ENCODE peak calls at places on chromosomes 12 and 14, in seven cellular contexts. One of them, this sample, is unnamed.

GRCh38 chr12:19963972-19964371 is 404.4 kb upstream of the PDE3A start:
- DNase-seq in MM.1S: peak
- DNase-seq in brain microvascular endothelial cell: no peak
- DNase-seq in left ventricle myocardium inferior: no peak
- DNase-seq in hepatocyte: no peak
- DNase-seq in HCT116: no peak
- DNase-seq in body of pancreas: no peak
- DNase-seq in this sample: no peak

GRCh38 chr12:132945806-132946506 is 10.2 kb downstream of the ZNF605 start:
- DNase-seq in MM.1S: no peak
- DNase-seq in brain microvascular endothelial cell: no peak
- DNase-seq in left ventricle myocardium inferior: no peak
- DNase-seq in hepatocyte: no peak
- DNase-seq in HCT116: no peak
- DNase-seq in body of pancreas: no peak
- DNase-seq in this sample: no peak

GRCh38 chr12:109949089-109949488 is 47.1 kb downstream of the GIT2 start:
- DNase-seq in MM.1S: no peak
- DNase-seq in brain microvascular endothelial cell: peak
- DNase-seq in left ventricle myocardium inferior: no peak
- DNase-seq in hepatocyte: peak
- DNase-seq in HCT116: no peak
- DNase-seq in body of pancreas: peak
- DNase-seq in this sample: no peak

GRCh38 chr14:45426685-45427282 is 173.8 kb upstream of the MIS18BP1 start:
- DNase-seq in MM.1S: peak
- DNase-seq in brain microvascular endothelial cell: peak
- DNase-seq in left ventricle myocardium inferior: no peak
- DNase-seq in hepatocyte: peak
- DNase-seq in HCT116: peak
- DNase-seq in body of pancreas: no peak
- DNase-seq in this sample: peak

GRCh38 chr14:61153436-61153835 is 127.7 kb downstream of the TMEM30B start:
- DNase-seq in MM.1S: no peak
- DNase-seq in brain microvascular endothelial cell: no peak
- DNase-seq in left ventricle myocardium inferior: no peak
- DNase-seq in hepatocyte: peak
- DNase-seq in HCT116: no peak
- DNase-seq in body of pancreas: no peak
- DNase-seq in this sample: peak

GRCh38 chr12:56601503-56601902 is 28.6 kb downstream of the BAZ2A start:
- DNase-seq in MM.1S: no peak
- DNase-seq in brain microvascular endothelial cell: peak
- DNase-seq in left ventricle myocardium inferior: no peak
- DNase-seq in hepatocyte: no peak
- DNase-seq in HCT116: no peak
- DNase-seq in body of pancreas: no peak
- DNase-seq in this sample: peak

GRCh38 chr12:55816876-55817351 is 610 bp downstream of the SARNP start:
- DNase-seq in MM.1S: no peak
- DNase-seq in brain microvascular endothelial cell: peak
- DNase-seq in left ventricle myocardium inferior: no peak
- DNase-seq in hepatocyte: peak
- DNase-seq in HCT116: no peak
- DNase-seq in body of pancreas: no peak
- DNase-seq in this sample: peak

GRCh38 chr12:32605326-32606095 is 73.6 kb upstream of the DNM1L start:
- DNase-seq in MM.1S: no peak
- DNase-seq in brain microvascular endothelial cell: no peak
- DNase-seq in left ventricle myocardium inferior: no peak
- DNase-seq in hepatocyte: peak
- DNase-seq in HCT116: no peak
- DNase-seq in body of pancreas: no peak
- DNase-seq in this sample: no peak

GRCh38 chr12:27624586-27624985 is 71.7 kb upstream of the REP15 start:
- DNase-seq in MM.1S: no peak
- DNase-seq in brain microvascular endothelial cell: no peak
- DNase-seq in left ventricle myocardium inferior: no peak
- DNase-seq in hepatocyte: no peak
- DNase-seq in HCT116: no peak
- DNase-seq in body of pancreas: no peak
- DNase-seq in this sample: no peak

GRCh38 chr12:50006754-50007442 is 18.4 kb downstream of the RACGAP1 start:
- DNase-seq in MM.1S: no peak
- DNase-seq in brain microvascular endothelial cell: no peak
- DNase-seq in left ventricle myocardium inferior: no peak
- DNase-seq in hepatocyte: no peak
- DNase-seq in HCT116: no peak
- DNase-seq in body of pancreas: no peak
- DNase-seq in this sample: no peak

GRCh38 chr14:94682061-94682516 is 69.9 kb downstream of the SERPINA3 start:
- DNase-seq in MM.1S: no peak
- DNase-seq in brain microvascular endothelial cell: no peak
- DNase-seq in left ventricle myocardium inferior: no peak
- DNase-seq in hepatocyte: no peak
- DNase-seq in HCT116: no peak
- DNase-seq in body of pancreas: no peak
- DNase-seq in this sample: no peak

GRCh38 chr14:55201219-55202096 is 10.1 kb upstream of the DLGAP5 start:
- DNase-seq in MM.1S: no peak
- DNase-seq in brain microvascular endothelial cell: no peak
- DNase-seq in left ventricle myocardium inferior: no peak
- DNase-seq in hepatocyte: no peak
- DNase-seq in HCT116: no peak
- DNase-seq in body of pancreas: no peak
- DNase-seq in this sample: no peak
- H3K27ac ChIP-seq in MM.1S: no peak
- H3K27ac ChIP-seq in brain microvascular endothelial cell: no peak
- H3K27ac ChIP-seq in left ventricle myocardium inferior: no peak
- H3K27ac ChIP-seq in hepatocyte: no peak
- H3K27ac ChIP-seq in HCT116: no peak
- H3K27ac ChIP-seq in body of pancreas: no peak
- H3K27ac ChIP-seq in this sample: no peak

GRCh38 chr12:10097521-10097920 is 1.3 kb downstream of the CLEC1A start:
- DNase-seq in MM.1S: peak
- DNase-seq in brain microvascular endothelial cell: no peak
- DNase-seq in left ventricle myocardium inferior: no peak
- DNase-seq in hepatocyte: no peak
- DNase-seq in HCT116: no peak
- DNase-seq in body of pancreas: no peak
- DNase-seq in this sample: no peak

GRCh38 chr12:10101042-10101579 is 2.3 kb upstream of the CLEC1A start:
- DNase-seq in MM.1S: no peak
- DNase-seq in brain microvascular endothelial cell: no peak
- DNase-seq in left ventricle myocardium inferior: no peak
- DNase-seq in hepatocyte: peak
- DNase-seq in HCT116: no peak
- DNase-seq in body of pancreas: no peak
- DNase-seq in this sample: peak

GRCh38 chr12:10101648-10102220 is 2.9 kb upstream of the CLEC1A start:
- DNase-seq in MM.1S: no peak
- DNase-seq in brain microvascular endothelial cell: no peak
- DNase-seq in left ventricle myocardium inferior: no peak
- DNase-seq in hepatocyte: no peak
- DNase-seq in HCT116: no peak
- DNase-seq in body of pancreas: no peak
- DNase-seq in this sample: no peak

GRCh38 chr12:10095971-10096370 is 2.8 kb downstream of the CLEC1A start:
- DNase-seq in MM.1S: no peak
- DNase-seq in brain microvascular endothelial cell: no peak
- DNase-seq in left ventricle myocardium inferior: no peak
- DNase-seq in hepatocyte: no peak
- DNase-seq in HCT116: no peak
- DNase-seq in body of pancreas: no peak
- DNase-seq in this sample: no peak

GRCh38 chr12:10098762-10099161 is at the start of gene CLEC1A:
- DNase-seq in MM.1S: no peak
- DNase-seq in brain microvascular endothelial cell: no peak
- DNase-seq in left ventricle myocardium inferior: peak
- DNase-seq in hepatocyte: peak
- DNase-seq in HCT116: no peak
- DNase-seq in body of pancreas: no peak
- DNase-seq in this sample: no peak
- H3K27ac ChIP-seq in MM.1S: no peak
- H3K27ac ChIP-seq in brain microvascular endothelial cell: no peak
- H3K27ac ChIP-seq in left ventricle myocardium inferior: peak
- H3K27ac ChIP-seq in hepatocyte: peak
- H3K27ac ChIP-seq in HCT116: no peak
- H3K27ac ChIP-seq in body of pancreas: no peak
- H3K27ac ChIP-seq in this sample: no peak

GRCh38 chr12:47353508-47353907 is 273.7 kb upstream of the AMIGO2 start:
- DNase-seq in MM.1S: no peak
- DNase-seq in brain microvascular endothelial cell: no peak
- DNase-seq in left ventricle myocardium inferior: no peak
- DNase-seq in hepatocyte: no peak
- DNase-seq in HCT116: no peak
- DNase-seq in body of pancreas: no peak
- DNase-seq in this sample: no peak

GRCh38 chr12:47361389-47362031 is 281.8 kb upstream of the AMIGO2 start:
- DNase-seq in MM.1S: peak
- DNase-seq in brain microvascular endothelial cell: no peak
- DNase-seq in left ventricle myocardium inferior: no peak
- DNase-seq in hepatocyte: no peak
- DNase-seq in HCT116: no peak
- DNase-seq in body of pancreas: no peak
- DNase-seq in this sample: no peak

GRCh38 chr12:47360771-47361388 is 281.1 kb upstream of the AMIGO2 start:
- DNase-seq in MM.1S: peak
- DNase-seq in brain microvascular endothelial cell: no peak
- DNase-seq in left ventricle myocardium inferior: no peak
- DNase-seq in hepatocyte: no peak
- DNase-seq in HCT116: no peak
- DNase-seq in body of pancreas: no peak
- DNase-seq in this sample: no peak

DNA sequence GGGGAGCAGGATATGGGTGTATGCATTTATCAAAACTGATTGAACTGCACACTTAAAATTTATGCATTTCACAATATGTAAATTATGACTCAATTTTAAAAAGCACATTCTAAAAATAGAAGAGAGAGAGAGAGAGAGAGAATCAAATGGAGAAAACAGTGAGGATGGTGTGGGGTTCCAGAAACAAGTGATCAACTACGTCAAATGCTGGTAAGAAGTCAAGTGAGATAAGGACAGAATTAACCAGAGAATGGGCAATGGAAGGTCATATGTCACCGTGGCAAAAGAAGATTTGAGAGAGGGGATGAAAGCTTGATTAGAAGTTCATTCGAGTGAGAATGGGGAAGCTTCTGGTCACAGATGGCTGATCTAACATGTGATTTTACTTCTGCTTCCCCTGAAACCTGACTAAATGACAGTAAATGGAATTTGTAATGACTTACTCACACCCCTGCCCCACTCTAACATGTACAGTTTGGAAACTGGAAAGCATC is 276.4 kb upstream of the AMIGO2 start:
- DNase-seq in MM.1S: no peak
- DNase-seq in brain microvascular endothelial cell: no peak
- DNase-seq in left ventricle myocardium inferior: no peak
- DNase-seq in hepatocyte: no peak
- DNase-seq in HCT116: no peak
- DNase-seq in body of pancreas: no peak
- DNase-seq in this sample: no peak
- H3K27ac ChIP-seq in MM.1S: no peak
- H3K27ac ChIP-seq in brain microvascular endothelial cell: no peak
- H3K27ac ChIP-seq in left ventricle myocardium inferior: no peak
- H3K27ac ChIP-seq in hepatocyte: no peak
- H3K27ac ChIP-seq in HCT116: no peak
- H3K27ac ChIP-seq in body of pancreas: no peak
- H3K27ac ChIP-seq in this sample: no peak

DNA sequence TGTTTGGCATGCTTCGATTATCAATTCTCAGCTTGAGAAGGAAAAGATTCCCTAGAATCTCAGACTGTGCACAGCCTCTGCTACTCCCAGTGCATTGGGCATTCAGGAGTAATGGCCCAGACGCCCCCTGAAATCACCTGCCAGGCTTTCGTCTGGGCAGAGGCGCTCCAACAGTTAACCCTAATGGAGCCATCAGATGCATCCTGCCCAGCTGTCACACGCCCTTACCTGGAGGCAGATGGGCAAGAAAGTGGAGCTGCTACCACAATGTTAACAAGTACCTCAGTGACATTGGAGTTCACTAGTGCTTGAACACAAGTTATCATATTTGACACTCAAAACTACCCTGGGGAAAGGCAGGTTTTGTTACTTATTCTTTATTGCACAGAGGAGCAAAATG is 957 bp upstream of the LRP6 start:
- DNase-seq in MM.1S: no peak
- DNase-seq in brain microvascular endothelial cell: no peak
- DNase-seq in left ventricle myocardium inferior: no peak
- DNase-seq in hepatocyte: no peak
- DNase-seq in HCT116: no peak
- DNase-seq in body of pancreas: no peak
- DNase-seq in this sample: peak
- H3K27ac ChIP-seq in MM.1S: no peak
- H3K27ac ChIP-seq in brain microvascular endothelial cell: no peak
- H3K27ac ChIP-seq in left ventricle myocardium inferior: peak
- H3K27ac ChIP-seq in hepatocyte: peak
- H3K27ac ChIP-seq in HCT116: no peak
- H3K27ac ChIP-seq in body of pancreas: peak
- H3K27ac ChIP-seq in this sample: peak

GRCh38 chr12:48865141-48865440 is 579 bp downstream of the RND1 start:
- DNase-seq in MM.1S: peak
- DNase-seq in brain microvascular endothelial cell: no peak
- DNase-seq in left ventricle myocardium inferior: no peak
- DNase-seq in hepatocyte: no peak
- DNase-seq in HCT116: no peak
- DNase-seq in body of pancreas: no peak
- DNase-seq in this sample: no peak

GRCh38 chr12:48865441-48866290 is at the start of gene RND1:
- DNase-seq in MM.1S: peak
- DNase-seq in brain microvascular endothelial cell: peak
- DNase-seq in left ventricle myocardium inferior: peak
- DNase-seq in hepatocyte: peak
- DNase-seq in HCT116: peak
- DNase-seq in body of pancreas: peak
- DNase-seq in this sample: peak

GRCh38 chr12:48861111-48861510 is 4.6 kb downstream of the RND1 start:
- DNase-seq in MM.1S: no peak
- DNase-seq in brain microvascular endothelial cell: no peak
- DNase-seq in left ventricle myocardium inferior: no peak
- DNase-seq in hepatocyte: no peak
- DNase-seq in HCT116: no peak
- DNase-seq in body of pancreas: no peak
- DNase-seq in this sample: no peak

GRCh38 chr12:48862691-48863090 is 3.0 kb downstream of the RND1 start:
- DNase-seq in MM.1S: no peak
- DNase-seq in brain microvascular endothelial cell: no peak
- DNase-seq in left ventricle myocardium inferior: no peak
- DNase-seq in hepatocyte: no peak
- DNase-seq in HCT116: no peak
- DNase-seq in body of pancreas: no peak
- DNase-seq in this sample: no peak

DNA sequence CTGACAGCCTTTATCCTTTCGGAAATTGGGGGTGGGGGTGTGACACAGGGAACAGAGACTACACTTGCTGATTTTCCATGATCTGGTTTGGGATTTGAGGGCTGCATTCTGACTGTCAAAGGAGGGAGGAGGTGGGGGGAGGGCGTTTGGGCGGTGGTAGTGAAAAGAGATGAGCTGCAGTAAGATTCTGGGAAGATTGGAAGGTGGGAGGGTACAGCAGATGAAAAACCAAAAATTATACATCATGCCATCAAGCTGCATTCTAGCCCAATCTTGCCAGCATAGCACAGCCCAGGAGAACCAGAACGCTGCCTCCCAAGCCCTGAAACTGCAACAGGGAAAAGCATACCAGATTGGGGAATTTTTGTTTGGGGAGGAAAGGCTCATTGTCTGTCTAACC is 2.4 kb downstream of the RND1 start:
- DNase-seq in MM.1S: no peak
- DNase-seq in brain microvascular endothelial cell: no peak
- DNase-seq in left ventricle myocardium inferior: no peak
- DNase-seq in hepatocyte: no peak
- DNase-seq in HCT116: no peak
- DNase-seq in body of pancreas: no peak
- DNase-seq in this sample: no peak
- H3K27ac ChIP-seq in MM.1S: no peak
- H3K27ac ChIP-seq in brain microvascular endothelial cell: no peak
- H3K27ac ChIP-seq in left ventricle myocardium inferior: no peak
- H3K27ac ChIP-seq in hepatocyte: no peak
- H3K27ac ChIP-seq in HCT116: no peak
- H3K27ac ChIP-seq in body of pancreas: no peak
- H3K27ac ChIP-seq in this sample: no peak